ENCODE peak calls at places on chromosomes 3 and 15, in nine cellular contexts. One of them, this sample, is unnamed. For H3K4me1, the result is how much of the 10 kb centered on the place peaks cover.

GRCh38 chr3:46449755-46450552 is 14.8 kb downstream of the LTF start:
- DNase-seq in GM12878: no peak
- DNase-seq in neural progenitor cell: peak
- DNase-seq in endothelial cell of umbilical vein: no peak
- DNase-seq in mesendoderm: peak
- DNase-seq in SK-N-SH: peak
- DNase-seq in DND-41: no peak
- DNase-seq in IMR-90: peak
- DNase-seq in GM23248: peak
- DNase-seq in this sample: peak

GRCh38 chr15:98547741-98548166 is 100.6 kb upstream of the IGF1R start:
- DNase-seq in GM12878: no peak
- DNase-seq in neural progenitor cell: peak
- DNase-seq in endothelial cell of umbilical vein: no peak
- DNase-seq in mesendoderm: peak
- DNase-seq in SK-N-SH: no peak
- DNase-seq in DND-41: no peak
- DNase-seq in IMR-90: no peak
- DNase-seq in GM23248: peak
- DNase-seq in this sample: peak

GRCh38 chr3:177322846-177323245 is 125.6 kb upstream of the TBL1XR1 start:
- DNase-seq in GM12878: no peak
- DNase-seq in neural progenitor cell: no peak
- DNase-seq in endothelial cell of umbilical vein: no peak
- DNase-seq in mesendoderm: no peak
- DNase-seq in SK-N-SH: no peak
- DNase-seq in DND-41: no peak
- DNase-seq in IMR-90: no peak
- DNase-seq in GM23248: no peak
- DNase-seq in this sample: no peak

GRCh38 chr3:86249833-86250232 is 741.1 kb downstream of the VGLL3 start:
- DNase-seq in GM12878: no peak
- DNase-seq in neural progenitor cell: no peak
- DNase-seq in endothelial cell of umbilical vein: no peak
- DNase-seq in mesendoderm: no peak
- DNase-seq in SK-N-SH: no peak
- DNase-seq in DND-41: no peak
- DNase-seq in IMR-90: no peak
- DNase-seq in GM23248: no peak
- DNase-seq in this sample: no peak

GRCh38 chr15:62482715-62483429 is 317.8 kb upstream of the C2CD4B start:
- DNase-seq in GM12878: peak
- DNase-seq in neural progenitor cell: peak
- DNase-seq in endothelial cell of umbilical vein: no peak
- DNase-seq in mesendoderm: peak
- DNase-seq in SK-N-SH: peak
- DNase-seq in DND-41: peak
- DNase-seq in IMR-90: peak
- DNase-seq in GM23248: peak
- DNase-seq in this sample: peak

GRCh38 chr3:150605998-150606641 is 3.0 kb downstream of the SELENOT start:
- DNase-seq in GM12878: no peak
- DNase-seq in neural progenitor cell: no peak
- DNase-seq in endothelial cell of umbilical vein: no peak
- DNase-seq in mesendoderm: no peak
- DNase-seq in SK-N-SH: no peak
- DNase-seq in DND-41: no peak
- DNase-seq in IMR-90: no peak
- DNase-seq in GM23248: peak
- DNase-seq in this sample: no peak

GRCh38 chr15:78000089-78000926 is 77.2 kb downstream of the TBC1D2B start:
- DNase-seq in GM12878: no peak
- DNase-seq in neural progenitor cell: peak
- DNase-seq in endothelial cell of umbilical vein: peak
- DNase-seq in mesendoderm: peak
- DNase-seq in SK-N-SH: peak
- DNase-seq in DND-41: peak
- DNase-seq in IMR-90: peak
- DNase-seq in GM23248: peak
- DNase-seq in this sample: peak

GRCh38 chr3:55669133-55669532 is 182.0 kb upstream of the WNT5A start:
- DNase-seq in GM12878: no peak
- DNase-seq in neural progenitor cell: no peak
- DNase-seq in endothelial cell of umbilical vein: no peak
- DNase-seq in mesendoderm: no peak
- DNase-seq in SK-N-SH: no peak
- DNase-seq in DND-41: no peak
- DNase-seq in IMR-90: no peak
- DNase-seq in GM23248: no peak
- DNase-seq in this sample: no peak

GRCh38 chr3:14691719-14692118 is 16.8 kb downstream of the C3orf20 start:
- DNase-seq in GM12878: no peak
- DNase-seq in neural progenitor cell: no peak
- DNase-seq in endothelial cell of umbilical vein: no peak
- DNase-seq in mesendoderm: no peak
- DNase-seq in SK-N-SH: no peak
- DNase-seq in DND-41: no peak
- DNase-seq in IMR-90: no peak
- DNase-seq in GM23248: no peak
- DNase-seq in this sample: no peak

GRCh38 chr3:188000361-188000861 is 153.5 kb upstream of the LPP start:
- DNase-seq in GM12878: no peak
- DNase-seq in neural progenitor cell: no peak
- DNase-seq in endothelial cell of umbilical vein: no peak
- DNase-seq in mesendoderm: no peak
- DNase-seq in SK-N-SH: no peak
- DNase-seq in DND-41: peak
- DNase-seq in IMR-90: no peak
- DNase-seq in GM23248: no peak
- DNase-seq in this sample: no peak

DNA sequence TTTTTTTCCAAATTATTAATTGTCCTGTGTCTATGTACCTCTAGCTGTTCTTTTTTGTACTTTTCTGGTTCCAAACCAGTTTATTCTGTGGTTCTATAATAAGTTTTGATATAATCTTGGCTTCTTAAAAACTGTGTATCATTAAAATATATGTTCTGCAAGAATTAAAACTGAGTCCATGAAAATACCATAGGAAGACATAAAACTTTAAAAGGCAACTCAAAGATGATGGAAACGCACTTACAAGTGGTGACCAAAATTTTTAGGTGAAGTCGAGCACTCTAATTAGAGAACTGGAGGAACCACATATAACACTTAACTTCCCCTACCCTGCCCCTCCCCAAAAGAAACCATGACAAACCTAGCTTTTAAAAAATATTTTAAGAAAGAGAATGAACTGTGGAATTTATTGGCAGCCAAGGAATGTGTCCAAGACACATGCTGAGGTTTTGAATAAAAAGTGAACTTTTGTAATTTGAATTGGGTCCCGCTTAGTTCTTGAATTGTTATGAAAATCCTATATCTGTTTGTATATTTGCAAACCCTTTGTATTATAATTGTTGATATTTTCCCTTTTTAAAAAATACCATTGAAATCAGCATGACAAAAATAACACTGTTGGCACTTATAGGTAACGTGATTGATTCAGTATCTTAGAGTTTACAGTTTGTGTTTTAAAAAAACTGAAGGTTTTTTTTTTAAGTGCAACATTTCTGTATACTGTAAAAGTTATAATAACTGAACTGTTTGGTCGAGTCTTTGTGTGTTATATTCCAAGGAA is 7.7 kb downstream of the NR2F2 start:
- DNase-seq in GM12878: no peak
- DNase-seq in neural progenitor cell: peak
- DNase-seq in endothelial cell of umbilical vein: peak
- DNase-seq in mesendoderm: no peak
- DNase-seq in SK-N-SH: no peak
- DNase-seq in DND-41: no peak
- DNase-seq in IMR-90: no peak
- DNase-seq in GM23248: no peak
- DNase-seq in this sample: no peak
- H3K9ac ChIP-seq in GM12878: no peak
- H3K9ac ChIP-seq in neural progenitor cell: no peak
- H3K9ac ChIP-seq in endothelial cell of umbilical vein: peak
- H3K9ac ChIP-seq in mesendoderm: no peak
- H3K9ac ChIP-seq in SK-N-SH: no peak
- H3K9ac ChIP-seq in DND-41: no peak
- H3K9ac ChIP-seq in IMR-90: peak
- H3K9ac ChIP-seq in GM23248: peak
- H3K9ac ChIP-seq in this sample: no peak

GRCh38 chr15:92886815-92887214 is 13.3 kb upstream of the CHD2 start:
- DNase-seq in GM12878: no peak
- DNase-seq in neural progenitor cell: no peak
- DNase-seq in endothelial cell of umbilical vein: no peak
- DNase-seq in mesendoderm: no peak
- DNase-seq in SK-N-SH: no peak
- DNase-seq in DND-41: no peak
- DNase-seq in IMR-90: no peak
- DNase-seq in GM23248: no peak
- DNase-seq in this sample: no peak

GRCh38 chr15:92884813-92885461 is 15.2 kb upstream of the CHD2 start:
- DNase-seq in GM12878: no peak
- DNase-seq in neural progenitor cell: no peak
- DNase-seq in endothelial cell of umbilical vein: peak
- DNase-seq in mesendoderm: no peak
- DNase-seq in SK-N-SH: no peak
- DNase-seq in DND-41: no peak
- DNase-seq in IMR-90: peak
- DNase-seq in GM23248: peak
- DNase-seq in this sample: no peak

GRCh38 chr15:92889390-92890113 is 10.6 kb upstream of the CHD2 start:
- DNase-seq in GM12878: no peak
- DNase-seq in neural progenitor cell: no peak
- DNase-seq in endothelial cell of umbilical vein: no peak
- DNase-seq in mesendoderm: no peak
- DNase-seq in SK-N-SH: no peak
- DNase-seq in DND-41: no peak
- DNase-seq in IMR-90: no peak
- DNase-seq in GM23248: no peak
- DNase-seq in this sample: no peak

GRCh38 chr15:92886229-92886628 is 13.9 kb upstream of the CHD2 start:
- DNase-seq in GM12878: no peak
- DNase-seq in neural progenitor cell: no peak
- DNase-seq in endothelial cell of umbilical vein: no peak
- DNase-seq in mesendoderm: no peak
- DNase-seq in SK-N-SH: no peak
- DNase-seq in DND-41: no peak
- DNase-seq in IMR-90: no peak
- DNase-seq in GM23248: peak
- DNase-seq in this sample: no peak

DNA sequence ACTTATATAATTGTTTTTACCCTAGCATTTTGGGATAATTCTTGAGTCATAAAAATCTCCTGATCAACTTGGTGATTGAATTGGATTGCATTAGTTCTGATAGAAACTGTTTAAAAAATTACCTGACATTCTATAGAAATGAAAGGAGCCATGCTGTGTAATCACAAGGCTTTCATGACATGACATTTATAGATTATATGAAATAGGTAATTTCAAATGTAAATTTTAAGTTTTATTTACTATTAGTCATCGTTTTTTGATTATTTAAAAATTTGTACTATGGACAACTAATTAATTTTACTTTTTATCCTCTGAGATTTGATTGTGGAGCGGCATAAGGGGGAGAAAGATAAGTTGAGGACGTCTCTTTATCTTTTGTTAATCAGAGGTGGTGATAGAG is 12.3 kb upstream of the CHD2 start:
- DNase-seq in GM12878: no peak
- DNase-seq in neural progenitor cell: no peak
- DNase-seq in endothelial cell of umbilical vein: no peak
- DNase-seq in mesendoderm: no peak
- DNase-seq in SK-N-SH: no peak
- DNase-seq in DND-41: no peak
- DNase-seq in IMR-90: no peak
- DNase-seq in GM23248: no peak
- DNase-seq in this sample: no peak
- H3K4me1 ChIP-seq in GM12878: under half
- H3K4me1 ChIP-seq in neural progenitor cell: under half
- H3K4me1 ChIP-seq in endothelial cell of umbilical vein: under half
- H3K4me1 ChIP-seq in mesendoderm: under half
- H3K4me1 ChIP-seq in SK-N-SH: under half
- H3K4me1 ChIP-seq in DND-41: half or more
- H3K4me1 ChIP-seq in IMR-90: under half
- H3K4me1 ChIP-seq in GM23248: under half
- H3K4me1 ChIP-seq in this sample: under half

DNA sequence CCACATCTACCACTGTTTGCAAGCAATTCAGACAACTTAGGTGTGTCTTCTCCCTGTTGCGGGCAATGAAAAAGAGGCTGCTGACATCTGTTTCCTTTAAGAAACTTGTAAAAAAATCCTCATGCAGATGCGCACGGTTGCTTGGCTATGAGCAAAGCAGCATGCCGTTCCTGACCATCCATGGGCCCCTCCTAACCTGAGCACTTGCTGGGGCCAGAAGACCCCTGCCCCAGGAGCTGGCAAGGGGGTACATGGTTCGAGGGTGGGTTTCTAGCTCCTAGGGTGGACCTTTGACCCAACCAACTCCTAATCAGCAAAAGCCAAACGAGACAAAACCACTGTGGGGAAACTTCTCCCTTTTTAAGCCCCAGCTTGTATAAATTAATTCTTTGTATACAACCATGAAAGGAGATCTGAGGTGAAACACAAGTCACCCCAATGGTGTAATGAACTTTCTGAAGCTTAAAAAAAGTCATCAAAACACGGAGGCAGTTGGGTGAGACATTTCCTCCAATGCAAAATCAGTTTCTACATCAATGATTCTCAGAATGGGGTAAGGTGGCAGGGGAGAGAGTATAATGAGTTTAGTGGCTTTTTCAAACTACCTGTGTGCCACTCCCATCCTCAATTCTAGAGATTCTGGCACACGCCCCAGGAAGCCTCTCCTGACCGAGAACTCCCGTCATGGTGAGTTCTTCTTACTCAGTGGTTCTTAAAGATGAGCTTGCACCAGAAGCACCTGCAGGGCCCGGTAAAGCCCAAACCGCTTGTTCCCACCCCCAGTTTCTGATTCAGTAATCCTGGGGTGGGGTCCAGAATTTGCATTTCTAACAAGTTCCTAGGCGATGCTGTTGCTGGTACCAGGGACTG is 44.1 kb downstream of the CPN2 start:
- DNase-seq in GM12878: peak
- DNase-seq in neural progenitor cell: no peak
- DNase-seq in endothelial cell of umbilical vein: no peak
- DNase-seq in mesendoderm: no peak
- DNase-seq in SK-N-SH: no peak
- DNase-seq in DND-41: peak
- DNase-seq in IMR-90: no peak
- DNase-seq in GM23248: no peak
- DNase-seq in this sample: peak
- H3K4me3 ChIP-seq in GM12878: peak
- H3K4me3 ChIP-seq in neural progenitor cell: no peak
- H3K4me3 ChIP-seq in endothelial cell of umbilical vein: no peak
- H3K4me3 ChIP-seq in mesendoderm: no peak
- H3K4me3 ChIP-seq in SK-N-SH: no peak
- H3K4me3 ChIP-seq in DND-41: peak
- H3K4me3 ChIP-seq in IMR-90: no peak
- H3K4me3 ChIP-seq in GM23248: no peak
- H3K4me3 ChIP-seq in this sample: no peak

DNA sequence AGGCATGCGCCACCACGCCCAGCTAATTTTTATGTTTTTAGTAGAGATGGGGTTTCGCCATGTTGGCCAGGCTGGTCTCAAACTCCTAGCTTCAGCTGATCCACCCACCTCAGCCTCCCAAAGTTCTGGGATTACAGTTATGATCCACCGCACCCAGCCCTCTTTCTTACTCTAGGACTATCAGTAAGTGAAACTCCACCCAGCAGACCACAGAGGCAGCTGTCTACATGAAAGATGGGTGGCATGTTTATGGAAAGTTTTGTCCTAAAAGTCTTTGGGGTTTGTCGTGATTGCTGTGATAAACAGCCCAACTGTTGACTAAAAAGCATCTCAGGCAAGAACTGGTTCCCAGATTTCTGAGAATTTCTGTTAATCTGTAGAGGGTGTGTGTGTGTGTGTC is 10.9 kb downstream of the ARL6IP5 start:
- DNase-seq in GM12878: no peak
- DNase-seq in neural progenitor cell: no peak
- DNase-seq in endothelial cell of umbilical vein: no peak
- DNase-seq in mesendoderm: no peak
- DNase-seq in SK-N-SH: no peak
- DNase-seq in DND-41: no peak
- DNase-seq in IMR-90: no peak
- DNase-seq in GM23248: no peak
- DNase-seq in this sample: no peak
- H3K9ac ChIP-seq in GM12878: peak
- H3K9ac ChIP-seq in neural progenitor cell: no peak
- H3K9ac ChIP-seq in endothelial cell of umbilical vein: no peak
- H3K9ac ChIP-seq in mesendoderm: no peak
- H3K9ac ChIP-seq in SK-N-SH: no peak
- H3K9ac ChIP-seq in DND-41: no peak
- H3K9ac ChIP-seq in IMR-90: no peak
- H3K9ac ChIP-seq in GM23248: no peak
- H3K9ac ChIP-seq in this sample: no peak